ENCODE peak calls at places on chromosomes 16 and 17, in eight cellular contexts. Q, P, O, V, F, S, K and N are unnamed samples.

GRCh38 chr17:67833946-67834631 is 8.8 kb downstream of the BPTF start:
- DNase-seq in Q (no peak), P (no peak), O (no peak), V (peak; percentile 71), F (no peak), S (no peak), K (no peak), N (no peak)

GRCh38 chr16:55297062-55297909 is 26.7 kb upstream of the IRX6 start:
- DNase-seq in Q (peak; percentile 14), P (no peak), O (no peak), V (no peak), F (no peak), S (no peak), K (no peak), N (no peak)

GRCh38 chr16:67490330-67491096 is 7.2 kb upstream of the AGRP start:
- DNase-seq in Q (peak; percentile 72), P (no peak), O (no peak), V (peak; percentile 32), F (no peak), S (no peak), K (no peak), N (no peak)

GRCh38 chr17:56902350-56902749 is 11.5 kb downstream of the TRIM25 start:
- DNase-seq in Q (peak; percentile 34), P (no peak), O (no peak), V (peak; percentile 95), F (no peak), S (no peak), K (no peak), N (no peak)

GRCh38 chr16:72362972-72363371 is 191.0 kb upstream of the PMFBP1 start:
- DNase-seq in Q (no peak), P (no peak), O (no peak), V (no peak), F (no peak), S (no peak), K (no peak), N (no peak)

GRCh38 chr16:72744064-72744793 is 303.7 kb downstream of the ZFHX3 start:
- DNase-seq in Q (no peak), P (no peak), O (no peak), V (no peak), F (no peak), S (no peak), K (no peak), N (no peak)

GRCh38 chr17:35866356-35866950 is 2.2 kb downstream of the HEATR9 start:
- DNase-seq in Q (peak; percentile 16), P (no peak), O (no peak), V (no peak), F (no peak), S (no peak), K (no peak), N (peak; percentile 59)

GRCh38 chr16:84766978-84767773 is 52.6 kb upstream of the CRISPLD2 start:
- DNase-seq in Q (no peak), P (no peak), O (no peak), V (no peak), F (no peak), S (no peak), K (no peak), N (no peak)

GRCh38 chr17:41065829-41066624 is at the start of gene KRTAP2-4:
- DNase-seq in Q (peak; percentile 98), P (no peak), O (no peak), V (peak; percentile 87), F (no peak), S (no peak), K (no peak), N (no peak)

GRCh38 chr17:40501499-40501911 is at the start of gene TNS4:
- DNase-seq in Q (no peak), P (no peak), O (no peak), V (no peak), F (no peak), S (no peak), K (no peak), N (no peak)

GRCh38 chr17:15404116-15404730 is 62.8 kb upstream of the TEKT3 start:
- DNase-seq in Q (peak; percentile 79), P (no peak), O (peak; percentile 59), V (no peak), F (no peak), S (no peak), K (no peak), N (no peak)

GRCh38 chr16:88760424-88761142 is 24.4 kb downstream of the PIEZO1 start:
- DNase-seq in Q (no peak), P (no peak), O (no peak), V (peak; percentile 86), F (no peak), S (no peak), K (no peak), N (no peak)

GRCh38 chr17:21029515-21029914 is 13.3 kb downstream of the USP22 start:
- DNase-seq in Q (no peak), P (no peak), O (no peak), V (no peak), F (no peak), S (no peak), K (no peak), N (no peak)

GRCh38 chr17:66652840-66653507 is 181.9 kb upstream of the CACNG5 start:
- DNase-seq in Q (peak; percentile 74), P (no peak), O (no peak), V (no peak), F (no peak), S (no peak), K (no peak), N (no peak)

GRCh38 chr16:48687421-48688038 is 77.5 kb upstream of the N4BP1 start:
- DNase-seq in Q (peak; percentile 67), P (no peak), O (peak; percentile 52), V (peak; percentile 73), F (peak; percentile 41), S (peak; percentile 51), K (no peak), N (peak; percentile 57)

GRCh38 chr17:3761061-3761917 is 37.6 kb downstream of the HASPIN start:
- DNase-seq in Q (no peak), P (no peak), O (no peak), V (peak; percentile 58), F (no peak), S (no peak), K (no peak), N (no peak)

GRCh38 chr16:26554030-26554429 is 512.7 kb upstream of the C16orf82 start:
- DNase-seq in Q (no peak), P (no peak), O (no peak), V (no peak), F (no peak), S (no peak), K (no peak), N (no peak)

GRCh38 chr16:54430491-54431030 is 144.0 kb upstream of the IRX3 start:
- DNase-seq in Q (peak; percentile 29), P (no peak), O (no peak), V (no peak), F (no peak), S (no peak), K (no peak), N (no peak)

GRCh38 chr17:72414967-72415853 is 294.4 kb downstream of the SOX9 start:
- DNase-seq in Q (no peak), P (no peak), O (no peak), V (no peak), F (no peak), S (peak; percentile 8), K (no peak), N (no peak)

GRCh38 chr16:29729116-29729521 is 16.7 kb downstream of the C16orf54 start:
- DNase-seq in Q (peak; percentile 49), P (no peak), O (peak; percentile 13), V (peak; percentile 84), F (no peak), S (peak; percentile 14), K (peak; percentile 48), N (peak; percentile 15)
- TF ChIP-seq CTCF in Q (peak; percentile 69), P (peak; percentile 24), O (peak; percentile 64), V (peak; percentile 75), F (peak; percentile 31), S (peak; percentile 54), K (peak; percentile 55), N (peak; percentile 58)

GRCh38 chr16:81195907-81196534 is 42.5 kb upstream of the BCO1 start:
- DNase-seq in Q (no peak), P (no peak), O (no peak), V (no peak), F (no peak), S (no peak), K (no peak), N (no peak)

GRCh38 chr16:81201267-81201666 is 37.2 kb upstream of the BCO1 start:
- DNase-seq in Q (peak; percentile 10), P (no peak), O (no peak), V (no peak), F (no peak), S (no peak), K (no peak), N (no peak)

DNA sequence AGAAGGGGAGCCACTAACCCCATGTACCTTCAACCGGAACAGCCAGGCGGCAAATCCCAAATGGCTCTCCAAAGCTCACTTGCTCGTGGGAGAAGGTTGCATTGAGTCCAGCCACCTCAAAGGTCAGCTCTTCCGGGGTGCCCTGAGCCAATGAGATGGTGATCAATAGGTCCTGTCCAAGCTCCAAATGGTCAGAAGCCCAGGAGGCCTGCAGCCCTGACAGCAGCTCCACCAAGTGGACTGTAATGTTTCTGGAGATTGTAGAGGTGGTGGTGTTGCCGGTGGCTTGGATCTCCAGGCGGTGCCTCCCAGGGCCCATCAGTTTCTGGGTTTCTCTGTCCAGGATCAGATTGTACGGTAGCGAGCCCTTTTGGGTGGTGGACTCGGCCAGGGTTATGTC is 39.9 kb upstream of the BCO1 start:
- DNase-seq in Q (no peak), P (no peak), O (no peak), V (peak; percentile 71), F (no peak), S (no peak), K (no peak), N (no peak)
- TF ChIP-seq CTCF in Q (peak; percentile 36), P (no peak), O (no peak), V (peak; percentile 51), F (no peak), S (no peak), K (no peak), N (no peak)

DNA sequence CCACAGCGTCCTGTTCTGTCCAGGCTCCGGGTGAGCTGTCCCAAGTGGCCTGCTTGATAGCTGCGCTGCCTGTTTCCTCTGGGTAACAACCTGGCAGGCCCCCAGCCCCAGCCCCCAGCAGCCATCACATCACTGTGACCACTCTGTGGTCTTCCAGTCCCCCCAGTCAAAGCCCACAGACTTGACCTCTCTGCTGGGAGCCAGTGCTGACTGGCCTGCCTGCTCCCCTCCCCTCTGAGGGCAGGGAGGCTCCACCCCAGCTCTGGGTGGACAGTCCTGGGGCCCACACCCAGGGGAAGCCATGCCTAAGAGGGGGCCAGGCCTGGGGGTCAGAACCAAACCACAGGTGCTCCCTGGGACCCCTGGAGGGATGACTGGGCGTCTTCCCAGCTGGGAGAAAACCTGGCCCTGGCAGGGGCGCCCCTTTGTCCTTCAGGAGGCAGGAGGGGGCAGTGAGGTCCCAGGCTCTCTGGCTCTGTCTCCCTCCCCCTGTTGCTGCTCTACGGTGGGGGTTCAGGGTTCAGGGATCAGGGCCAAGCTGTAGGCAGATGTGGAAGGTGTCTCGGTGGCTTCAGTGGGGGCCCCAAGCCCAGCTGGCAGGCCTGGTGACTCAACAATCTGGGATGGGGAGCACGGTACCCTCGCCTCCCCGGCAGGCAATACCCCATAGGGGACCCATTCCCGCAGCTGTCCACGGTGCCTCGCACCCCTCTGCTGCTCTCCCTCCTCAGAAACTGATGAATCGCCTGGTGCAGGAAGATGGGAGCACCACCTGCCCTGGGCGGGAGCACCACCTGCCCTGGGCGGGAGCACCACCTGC is 1.8 kb upstream of the SLC16A3 start:
- DNase-seq in Q (no peak), P (no peak), O (no peak), V (peak; percentile 93), F (no peak), S (no peak), K (peak; percentile 65), N (no peak)
- TF ChIP-seq CTCF in Q (no peak), P (no peak), O (no peak), V (no peak), F (no peak), S (no peak), K (no peak), N (no peak)

GRCh38 chr16:58638148-58639036 is 8.8 kb upstream of the CNOT1 start:
- DNase-seq in Q (peak; percentile 91), P (no peak), O (peak; percentile 58), V (peak; percentile 90), F (no peak), S (peak; percentile 14), K (no peak), N (peak; percentile 83)
- TF ChIP-seq CTCF in Q (peak; percentile 62), P (no peak), O (no peak), V (peak; percentile 62), F (no peak), S (peak; percentile 26), K (peak; percentile 9), N (peak; percentile 53)